ENCODE peak calls at places on chromosomes 13 and 19, in seven cellular contexts. One of them, this sample, is unnamed.

GRCh38 chr19:7865262-7865911 is 8.8 kb downstream of the PRR36 start:
- DNase-seq in DND-41: no peak
- DNase-seq in neural progenitor cell: no peak
- DNase-seq in mammary epithelial cell: no peak
- DNase-seq in fibroblast of lung: no peak
- DNase-seq in IMR-90: no peak
- DNase-seq in endothelial cell of umbilical vein: no peak
- DNase-seq in this sample: no peak

GRCh38 chr13:21229241-21230024 is 53.0 kb downstream of the MRPL57 start:
- DNase-seq in DND-41: no peak
- DNase-seq in neural progenitor cell: no peak
- DNase-seq in mammary epithelial cell: no peak
- DNase-seq in fibroblast of lung: no peak
- DNase-seq in IMR-90: no peak
- DNase-seq in endothelial cell of umbilical vein: no peak
- DNase-seq in this sample: no peak

GRCh38 chr13:109301276-109301675 is 485.1 kb downstream of the IRS2 start:
- DNase-seq in DND-41: no peak
- DNase-seq in neural progenitor cell: no peak
- DNase-seq in mammary epithelial cell: no peak
- DNase-seq in fibroblast of lung: no peak
- DNase-seq in IMR-90: no peak
- DNase-seq in endothelial cell of umbilical vein: no peak
- DNase-seq in this sample: no peak

GRCh38 chr19:39919976-39920375 is 14.5 kb downstream of the FCGBP start:
- DNase-seq in DND-41: no peak
- DNase-seq in neural progenitor cell: no peak
- DNase-seq in mammary epithelial cell: no peak
- DNase-seq in fibroblast of lung: no peak
- DNase-seq in IMR-90: no peak
- DNase-seq in endothelial cell of umbilical vein: no peak
- DNase-seq in this sample: no peak

GRCh38 chr19:6274756-6275155 is 5.0 kb downstream of the MLLT1 start:
- DNase-seq in DND-41: no peak
- DNase-seq in neural progenitor cell: no peak
- DNase-seq in mammary epithelial cell: no peak
- DNase-seq in fibroblast of lung: no peak
- DNase-seq in IMR-90: no peak
- DNase-seq in endothelial cell of umbilical vein: no peak
- DNase-seq in this sample: no peak

GRCh38 chr19:38949580-38950367 is 19.0 kb downstream of the MRPS12 start:
- DNase-seq in DND-41: no peak
- DNase-seq in neural progenitor cell: peak; percentile 99
- DNase-seq in mammary epithelial cell: peak; percentile 54
- DNase-seq in fibroblast of lung: peak; percentile 82
- DNase-seq in IMR-90: peak; percentile 25
- DNase-seq in endothelial cell of umbilical vein: peak; percentile 87
- DNase-seq in this sample: peak; percentile 62

GRCh38 chr13:30466358-30466714 is 600 bp upstream of the HMGB1 start:
- DNase-seq in DND-41: no peak
- DNase-seq in neural progenitor cell: peak; percentile 55
- DNase-seq in mammary epithelial cell: no peak
- DNase-seq in fibroblast of lung: peak; percentile 53
- DNase-seq in IMR-90: peak; percentile 60
- DNase-seq in endothelial cell of umbilical vein: no peak
- DNase-seq in this sample: peak; percentile 24

GRCh38 chr19:5895409-5895808 is 8.2 kb downstream of the NDUFA11 start:
- DNase-seq in DND-41: no peak
- DNase-seq in neural progenitor cell: no peak
- DNase-seq in mammary epithelial cell: no peak
- DNase-seq in fibroblast of lung: no peak
- DNase-seq in IMR-90: no peak
- DNase-seq in endothelial cell of umbilical vein: no peak
- DNase-seq in this sample: no peak

GRCh38 chr13:28955264-28955966 is 135.3 kb downstream of the MTUS2 start:
- DNase-seq in DND-41: no peak
- DNase-seq in neural progenitor cell: no peak
- DNase-seq in mammary epithelial cell: no peak
- DNase-seq in fibroblast of lung: no peak
- DNase-seq in IMR-90: no peak
- DNase-seq in endothelial cell of umbilical vein: no peak
- DNase-seq in this sample: no peak

GRCh38 chr13:95301947-95302386 is 716 bp upstream of the ABCC4 start:
- DNase-seq in DND-41: no peak
- DNase-seq in neural progenitor cell: peak; percentile 61
- DNase-seq in mammary epithelial cell: no peak
- DNase-seq in fibroblast of lung: no peak
- DNase-seq in IMR-90: no peak
- DNase-seq in endothelial cell of umbilical vein: no peak
- DNase-seq in this sample: peak; percentile 39

GRCh38 chr19:45973564-45974338 is at the start of gene NOVA2:
- DNase-seq in DND-41: peak; percentile 19
- DNase-seq in neural progenitor cell: peak; percentile 96
- DNase-seq in mammary epithelial cell: peak; percentile 47
- DNase-seq in fibroblast of lung: peak; percentile 81
- DNase-seq in IMR-90: peak; percentile 36
- DNase-seq in endothelial cell of umbilical vein: peak; percentile 95
- DNase-seq in this sample: peak; percentile 64

GRCh38 chr19:49133621-49134454 is 14.5 kb downstream of the PPFIA3 start:
- DNase-seq in DND-41: peak; percentile 20
- DNase-seq in neural progenitor cell: peak; percentile 67
- DNase-seq in mammary epithelial cell: no peak
- DNase-seq in fibroblast of lung: peak; percentile 20
- DNase-seq in IMR-90: peak; percentile 70
- DNase-seq in endothelial cell of umbilical vein: peak; percentile 54
- DNase-seq in this sample: no peak

GRCh38 chr13:103948477-103948876 is 882.3 kb upstream of the SLC10A2 start:
- DNase-seq in DND-41: no peak
- DNase-seq in neural progenitor cell: no peak
- DNase-seq in mammary epithelial cell: no peak
- DNase-seq in fibroblast of lung: peak; percentile 61
- DNase-seq in IMR-90: no peak
- DNase-seq in endothelial cell of umbilical vein: peak; percentile 92
- DNase-seq in this sample: peak; percentile 44

GRCh38 chr13:102584423-102584822 is 12.4 kb upstream of the TPP2 start:
- DNase-seq in DND-41: no peak
- DNase-seq in neural progenitor cell: no peak
- DNase-seq in mammary epithelial cell: no peak
- DNase-seq in fibroblast of lung: no peak
- DNase-seq in IMR-90: no peak
- DNase-seq in endothelial cell of umbilical vein: no peak
- DNase-seq in this sample: no peak

GRCh38 chr19:31351212-31352193 is 2.3 kb upstream of the TSHZ3 start:
- DNase-seq in DND-41: peak; percentile 30
- DNase-seq in neural progenitor cell: peak; percentile 68
- DNase-seq in mammary epithelial cell: peak; percentile 66
- DNase-seq in fibroblast of lung: peak; percentile 74
- DNase-seq in IMR-90: peak; percentile 63
- DNase-seq in endothelial cell of umbilical vein: peak; percentile 24
- DNase-seq in this sample: peak; percentile 60

GRCh38 chr13:78657699-78658629 is 991 bp downstream of the OBI1 start:
- DNase-seq in DND-41: no peak
- DNase-seq in neural progenitor cell: no peak
- DNase-seq in mammary epithelial cell: peak; percentile 0
- DNase-seq in fibroblast of lung: peak; percentile 4
- DNase-seq in IMR-90: peak; percentile 8
- DNase-seq in endothelial cell of umbilical vein: peak; percentile 30
- DNase-seq in this sample: no peak

GRCh38 chr19:1245884-1246816 is 2.2 kb upstream of the MIDN start:
- DNase-seq in DND-41: no peak
- DNase-seq in neural progenitor cell: peak; percentile 42
- DNase-seq in mammary epithelial cell: no peak
- DNase-seq in fibroblast of lung: no peak
- DNase-seq in IMR-90: no peak
- DNase-seq in endothelial cell of umbilical vein: no peak
- DNase-seq in this sample: no peak

GRCh38 chr13:113756441-113757097 is 2.5 kb upstream of the TMEM255B start:
- DNase-seq in DND-41: no peak
- DNase-seq in neural progenitor cell: no peak
- DNase-seq in mammary epithelial cell: no peak
- DNase-seq in fibroblast of lung: no peak
- DNase-seq in IMR-90: peak; percentile 12
- DNase-seq in endothelial cell of umbilical vein: no peak
- DNase-seq in this sample: no peak

DNA sequence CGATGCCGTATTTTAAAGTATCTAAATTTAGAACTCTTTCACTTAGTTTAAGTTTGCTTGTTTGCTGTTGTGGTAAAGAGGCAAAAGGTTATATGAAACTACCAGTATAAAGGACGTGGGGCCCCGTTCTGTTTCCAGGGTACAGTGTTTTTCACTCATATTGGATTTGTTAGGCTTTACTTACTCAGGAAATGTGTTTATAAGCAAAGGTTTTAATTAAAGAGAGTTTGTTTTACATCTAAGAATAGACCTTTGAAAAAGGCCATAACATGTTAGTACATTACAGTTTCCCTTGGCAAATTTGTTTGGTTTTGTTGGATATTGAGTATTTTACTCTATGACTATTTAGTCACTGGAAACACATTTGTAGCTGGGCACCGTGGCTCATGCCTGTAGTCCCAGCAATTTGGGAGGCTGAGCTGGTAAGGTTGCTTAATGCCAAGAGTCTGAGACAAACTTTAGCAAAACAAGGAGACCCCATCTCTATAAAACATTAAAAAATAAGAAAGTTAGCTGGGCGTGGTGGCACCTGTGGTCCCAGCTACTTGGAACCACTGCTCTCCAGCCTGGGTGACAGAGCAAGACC is 7.1 kb downstream of the DGKH start:
- DNase-seq in DND-41: no peak
- DNase-seq in neural progenitor cell: no peak
- DNase-seq in mammary epithelial cell: no peak
- DNase-seq in fibroblast of lung: no peak
- DNase-seq in IMR-90: no peak
- DNase-seq in endothelial cell of umbilical vein: no peak
- DNase-seq in this sample: no peak
- H4K20me1 ChIP-seq in DND-41: no peaks in the 10 kb centered on the region
- H4K20me1 ChIP-seq in neural progenitor cell: no peaks in the 10 kb centered on the region
- H4K20me1 ChIP-seq in mammary epithelial cell: no peaks in the 10 kb centered on the region
- H4K20me1 ChIP-seq in fibroblast of lung: no peaks in the 10 kb centered on the region
- H4K20me1 ChIP-seq in IMR-90: no peaks in the 10 kb centered on the region
- H4K20me1 ChIP-seq in endothelial cell of umbilical vein: peaks cover 2% of the 10 kb centered on the region
- H4K20me1 ChIP-seq in this sample: peaks cover 31% of the 10 kb centered on the region

DNA sequence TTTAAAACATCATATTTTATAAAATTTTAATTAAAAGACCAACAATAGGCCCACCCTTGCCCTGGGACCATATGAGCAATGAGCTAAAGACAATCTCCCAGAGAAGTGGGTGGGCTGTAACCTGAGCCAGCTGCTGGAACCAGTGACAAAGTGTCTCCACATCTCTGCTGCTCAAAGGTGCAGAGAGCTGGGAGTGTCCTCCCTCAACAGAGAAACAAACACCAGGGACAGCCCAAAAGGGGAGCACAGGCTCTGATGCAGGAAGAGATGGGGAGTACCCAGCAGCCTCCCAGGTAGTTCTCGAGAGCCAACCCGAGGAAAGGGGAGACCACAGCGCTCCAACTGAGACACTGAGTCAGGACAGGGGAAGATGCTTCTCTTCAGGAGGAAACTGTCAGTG is 39.1 kb downstream of the DOCK9 start:
- DNase-seq in DND-41: no peak
- DNase-seq in neural progenitor cell: peak; percentile 41
- DNase-seq in mammary epithelial cell: no peak
- DNase-seq in fibroblast of lung: peak; percentile 23
- DNase-seq in IMR-90: no peak
- DNase-seq in endothelial cell of umbilical vein: no peak
- DNase-seq in this sample: no peak
- H3K4me2 ChIP-seq in DND-41: no peak overlapping the region
- H3K4me2 ChIP-seq in neural progenitor cell: peak overlapping the region; percentile 19
- H3K4me2 ChIP-seq in mammary epithelial cell: no peak overlapping the region
- H3K4me2 ChIP-seq in fibroblast of lung: no peak overlapping the region
- H3K4me2 ChIP-seq in IMR-90: no peak overlapping the region
- H3K4me2 ChIP-seq in endothelial cell of umbilical vein: no peak overlapping the region
- H3K4me2 ChIP-seq in this sample: no peak overlapping the region

DNA sequence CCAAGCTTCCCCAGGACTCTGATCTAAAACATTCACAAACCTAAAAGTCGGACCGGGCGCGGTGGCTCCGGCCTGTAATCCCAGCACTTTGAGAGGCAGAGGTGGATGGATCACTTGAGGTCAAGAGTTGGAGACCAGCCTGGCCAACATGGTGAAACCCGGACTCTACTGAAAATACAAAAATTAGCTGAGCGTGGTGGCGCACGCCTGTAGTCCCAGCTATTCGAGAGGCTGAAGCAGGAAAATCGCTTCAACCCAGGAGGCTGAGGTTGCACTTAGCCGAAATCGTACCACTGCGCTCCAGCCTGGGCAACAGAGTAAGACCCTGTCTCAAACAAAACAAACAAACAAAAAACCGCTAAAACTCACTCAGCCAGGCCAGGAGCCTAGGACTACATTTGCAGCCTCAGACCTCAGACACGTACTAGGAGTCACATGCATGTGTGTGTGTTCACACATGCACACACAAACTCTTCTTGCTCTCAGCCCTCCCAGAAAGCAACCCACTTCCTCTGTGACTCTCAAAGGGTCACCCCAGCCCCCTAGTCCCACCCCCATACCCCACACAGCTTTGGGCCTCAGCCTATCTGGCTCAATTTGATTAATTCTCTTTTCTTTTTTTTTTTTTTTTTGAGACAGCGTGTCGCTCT is 704 bp upstream of the NOTCH3 start:
- DNase-seq in DND-41: peak; percentile 57
- DNase-seq in neural progenitor cell: no peak
- DNase-seq in mammary epithelial cell: no peak
- DNase-seq in fibroblast of lung: no peak
- DNase-seq in IMR-90: no peak
- DNase-seq in endothelial cell of umbilical vein: no peak
- DNase-seq in this sample: no peak
- H3K9ac ChIP-seq in DND-41: peak overlapping the region; percentile 93
- H3K9ac ChIP-seq in neural progenitor cell: no peak overlapping the region
- H3K9ac ChIP-seq in mammary epithelial cell: no peak overlapping the region
- H3K9ac ChIP-seq in fibroblast of lung: no peak overlapping the region
- H3K9ac ChIP-seq in IMR-90: no peak overlapping the region
- H3K9ac ChIP-seq in endothelial cell of umbilical vein: no peak overlapping the region
- H3K9ac ChIP-seq in this sample: no peak overlapping the region

DNA sequence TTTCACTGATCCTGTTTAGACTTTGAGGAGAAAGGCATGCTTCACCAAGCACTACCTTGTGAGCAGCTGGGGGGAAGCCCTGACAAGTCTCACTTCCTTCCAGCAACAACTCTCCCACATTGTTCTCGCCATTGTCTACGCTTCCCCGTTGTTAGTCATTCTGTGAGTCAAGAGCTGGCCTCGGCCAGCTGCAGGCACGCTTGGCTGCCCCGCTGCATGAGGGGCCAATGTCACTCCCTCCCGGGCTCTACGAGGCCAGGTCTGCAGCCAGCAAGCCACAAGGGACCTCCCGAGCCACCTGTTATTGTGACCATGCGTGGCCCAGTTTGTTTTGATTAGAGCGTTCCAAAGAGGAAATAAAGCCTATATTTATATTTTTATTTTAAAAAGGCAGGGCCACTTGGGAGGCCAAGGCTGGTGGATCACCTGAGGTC is 220.9 kb downstream of the FOXO1 start:
- DNase-seq in DND-41: no peak
- DNase-seq in neural progenitor cell: no peak
- DNase-seq in mammary epithelial cell: peak; percentile 98
- DNase-seq in fibroblast of lung: peak; percentile 97
- DNase-seq in IMR-90: no peak
- DNase-seq in endothelial cell of umbilical vein: peak; percentile 99
- DNase-seq in this sample: peak; percentile 96
- H4K20me1 ChIP-seq in DND-41: no peaks in the 10 kb centered on the region
- H4K20me1 ChIP-seq in neural progenitor cell: no peaks in the 10 kb centered on the region
- H4K20me1 ChIP-seq in mammary epithelial cell: no peaks in the 10 kb centered on the region
- H4K20me1 ChIP-seq in fibroblast of lung: no peaks in the 10 kb centered on the region
- H4K20me1 ChIP-seq in IMR-90: no peaks in the 10 kb centered on the region
- H4K20me1 ChIP-seq in endothelial cell of umbilical vein: no peaks in the 10 kb centered on the region
- H4K20me1 ChIP-seq in this sample: no peaks in the 10 kb centered on the region